ENCODE peak calls at places on chromosomes 4 and X, in five cellular contexts. One of them, this sample, is unnamed.

GRCh38 chr4:123995939-123996338 is 599.3 kb downstream of the SPRY1 start:
- DNase-seq in H1: no peak
- DNase-seq in NT2/D1: no peak
- DNase-seq in GM12878: no peak
- DNase-seq in HepG2: no peak
- DNase-seq in this sample: no peak

GRCh38 chr4:153616005-153616555 is 68.0 kb upstream of the TLR2 start:
- DNase-seq in H1: no peak
- DNase-seq in NT2/D1: no peak
- DNase-seq in HepG2: no peak
- DNase-seq in GM12878: no peak
- DNase-seq in this sample: no peak

GRCh38 chr4:163343604-163344146 is at the start of gene NPY5R:
- DNase-seq in H1: no peak
- DNase-seq in GM12878: no peak
- DNase-seq in NT2/D1: no peak
- DNase-seq in HepG2: no peak
- DNase-seq in this sample: peak; percentile 18

GRCh38 chrX:112967341-112967740 is 126.7 kb upstream of the AMOT start:
- DNase-seq in HepG2: peak; percentile 4
- DNase-seq in H1: no peak
- DNase-seq in GM12878: no peak
- DNase-seq in NT2/D1: no peak
- DNase-seq in this sample: no peak

GRCh38 chrX:13936804-13937203 is 92.9 kb downstream of the GEMIN8 start:
- DNase-seq in H1: no peak
- DNase-seq in GM12878: no peak
- DNase-seq in NT2/D1: no peak
- DNase-seq in HepG2: no peak
- DNase-seq in this sample: no peak

GRCh38 chrX:10992110-10992509 is 119.0 kb upstream of the HCCS start:
- DNase-seq in H1: no peak
- DNase-seq in GM12878: no peak
- DNase-seq in HepG2: peak; percentile 70
- DNase-seq in NT2/D1: no peak
- DNase-seq in this sample: no peak

GRCh38 chr4:4306920-4307319 is 16.9 kb downstream of the ZBTB49 start:
- DNase-seq in H1: no peak
- DNase-seq in NT2/D1: no peak
- DNase-seq in HepG2: no peak
- DNase-seq in GM12878: no peak
- DNase-seq in this sample: no peak

GRCh38 chr4:56909083-56909981 is 1.6 kb downstream of the REST start:
- DNase-seq in GM12878: no peak
- DNase-seq in HepG2: peak; percentile 28
- DNase-seq in H1: no peak
- DNase-seq in NT2/D1: no peak
- DNase-seq in this sample: peak; percentile 49

GRCh38 chr4:1367230-1367935 is 20.4 kb downstream of the UVSSA start:
- DNase-seq in HepG2: no peak
- DNase-seq in GM12878: no peak
- DNase-seq in H1: no peak
- DNase-seq in NT2/D1: no peak
- DNase-seq in this sample: no peak

GRCh38 chrX:38214551-38214950 is 6.1 kb downstream of the SRPX start:
- DNase-seq in HepG2: no peak
- DNase-seq in H1: no peak
- DNase-seq in NT2/D1: no peak
- DNase-seq in GM12878: no peak
- DNase-seq in this sample: no peak

GRCh38 chr4:78478523-78478922 is 73.0 kb upstream of the ANXA3 start:
- DNase-seq in NT2/D1: no peak
- DNase-seq in H1: no peak
- DNase-seq in HepG2: no peak
- DNase-seq in GM12878: no peak
- DNase-seq in this sample: no peak

GRCh38 chr4:78476108-78476704 is 75.4 kb upstream of the ANXA3 start:
- DNase-seq in H1: no peak
- DNase-seq in NT2/D1: no peak
- DNase-seq in GM12878: no peak
- DNase-seq in HepG2: no peak
- DNase-seq in this sample: no peak

GRCh38 chr4:78481180-78481579 is 70.4 kb upstream of the ANXA3 start:
- DNase-seq in H1: no peak
- DNase-seq in HepG2: no peak
- DNase-seq in GM12878: no peak
- DNase-seq in NT2/D1: no peak
- DNase-seq in this sample: no peak

GRCh38 chr4:78480286-78480685 is 71.3 kb upstream of the ANXA3 start:
- DNase-seq in GM12878: no peak
- DNase-seq in HepG2: no peak
- DNase-seq in H1: no peak
- DNase-seq in NT2/D1: no peak
- DNase-seq in this sample: no peak

GRCh38 chr4:78477276-78477675 is 74.3 kb upstream of the ANXA3 start:
- DNase-seq in HepG2: no peak
- DNase-seq in NT2/D1: no peak
- DNase-seq in H1: no peak
- DNase-seq in GM12878: no peak
- DNase-seq in this sample: no peak
- TF ChIP-seq SUZ12 in HepG2: no peak
- TF ChIP-seq SUZ12 in NT2/D1: no peak
- TF ChIP-seq SUZ12 in H1: no peak
- TF ChIP-seq SUZ12 in GM12878: no peak
- TF ChIP-seq SUZ12 in this sample: no peak

DNA sequence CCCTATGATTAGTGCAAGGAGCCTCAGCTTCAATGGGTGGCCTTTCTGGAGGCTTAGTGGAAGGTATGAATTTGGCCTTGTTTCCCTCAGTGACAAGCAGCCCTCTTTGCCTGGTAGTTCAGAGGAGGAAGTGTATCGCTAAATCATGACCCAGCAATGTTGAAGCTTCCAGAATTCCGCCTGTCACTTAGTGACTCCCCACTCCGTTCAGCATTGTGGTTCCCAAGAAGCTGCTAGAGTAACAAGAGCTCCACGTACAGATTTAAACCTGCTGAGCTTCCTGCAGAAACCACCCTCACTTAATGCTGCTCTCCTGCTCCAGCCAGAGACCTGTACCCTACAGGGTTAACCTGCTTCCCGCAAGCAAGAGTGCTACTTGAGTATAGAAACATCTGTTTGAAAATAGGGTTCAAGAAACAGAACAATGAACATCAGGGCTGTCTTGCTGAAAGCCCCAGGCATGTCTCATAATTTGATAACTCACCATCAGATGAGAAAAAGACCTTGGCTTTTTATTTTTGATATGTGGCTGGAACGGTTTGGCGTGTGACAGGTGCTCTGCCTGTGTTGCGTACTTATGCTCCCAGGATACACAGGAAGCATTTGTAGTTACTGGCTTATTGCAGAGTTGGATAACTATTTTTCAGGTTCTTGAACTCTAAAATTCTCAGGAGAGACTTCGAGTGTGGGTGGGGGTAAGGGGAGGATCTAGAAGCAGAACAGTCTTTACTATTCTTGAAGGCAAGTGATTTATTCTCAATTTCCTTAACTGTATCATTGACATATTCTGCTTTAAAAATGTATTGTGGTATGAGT is 105.3 kb downstream of the UCHL1 start:
- DNase-seq in NT2/D1: no peak
- DNase-seq in HepG2: no peak
- DNase-seq in GM12878: no peak
- DNase-seq in H1: no peak
- DNase-seq in this sample: no peak
- TF ChIP-seq SUZ12 in NT2/D1: no peak
- TF ChIP-seq SUZ12 in HepG2: no peak
- TF ChIP-seq SUZ12 in GM12878: no peak
- TF ChIP-seq SUZ12 in H1: peak; percentile 44
- TF ChIP-seq SUZ12 in this sample: no peak

DNA sequence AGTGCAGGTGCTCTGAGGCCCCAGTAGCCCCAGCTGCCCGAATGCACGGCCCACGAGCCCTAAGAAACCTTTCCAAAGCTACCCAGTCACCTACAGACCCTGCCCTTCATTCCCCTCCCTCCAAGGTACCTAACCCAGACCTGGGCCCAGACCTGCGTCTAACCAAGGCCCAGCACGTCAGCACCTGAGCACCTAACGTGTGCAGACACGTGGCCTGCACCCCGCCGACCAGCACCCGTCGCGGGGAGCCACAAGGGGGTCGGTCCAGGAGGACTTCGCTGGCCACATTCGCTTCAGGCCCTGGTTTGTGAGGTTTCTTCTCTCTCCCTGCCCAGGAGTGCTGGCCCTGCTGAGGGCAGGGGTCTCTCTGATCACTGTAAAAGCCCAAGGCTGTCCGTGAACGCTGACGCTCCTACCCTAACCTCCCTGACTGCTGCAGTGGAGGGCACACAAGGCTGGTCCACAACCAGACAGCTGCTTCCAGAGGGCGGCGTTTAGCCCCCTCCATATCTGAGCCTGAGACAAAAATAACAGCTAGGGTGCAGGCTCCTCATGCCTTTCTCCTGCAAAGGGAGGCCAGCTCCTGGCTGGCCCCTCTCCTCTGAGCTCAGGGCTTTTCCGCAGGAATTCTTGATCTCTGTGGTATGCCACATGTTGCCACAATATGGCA is 31.8 kb downstream of the WDR1 start:
- DNase-seq in GM12878: no peak
- DNase-seq in HepG2: no peak
- DNase-seq in H1: no peak
- DNase-seq in NT2/D1: no peak
- DNase-seq in this sample: no peak
- TF ChIP-seq SUZ12 in GM12878: no peak
- TF ChIP-seq SUZ12 in HepG2: no peak
- TF ChIP-seq SUZ12 in H1: no peak
- TF ChIP-seq SUZ12 in NT2/D1: no peak
- TF ChIP-seq SUZ12 in this sample: no peak

GRCh38 chr4:20543131-20543530 is 157.1 kb upstream of the PACRGL start:
- DNase-seq in H1: no peak
- DNase-seq in HepG2: no peak
- DNase-seq in NT2/D1: no peak
- DNase-seq in GM12878: no peak
- DNase-seq in this sample: no peak

GRCh38 chr4:20532871-20533870 is 167.1 kb upstream of the PACRGL start:
- DNase-seq in NT2/D1: no peak
- DNase-seq in GM12878: no peak
- DNase-seq in HepG2: no peak
- DNase-seq in H1: no peak
- DNase-seq in this sample: no peak

GRCh38 chr4:20544645-20545044 is 155.6 kb upstream of the PACRGL start:
- DNase-seq in GM12878: no peak
- DNase-seq in HepG2: peak; percentile 14
- DNase-seq in NT2/D1: peak; percentile 16
- DNase-seq in H1: no peak
- DNase-seq in this sample: peak; percentile 15

GRCh38 chr4:20538922-20539321 is 161.3 kb upstream of the PACRGL start:
- DNase-seq in HepG2: peak; percentile 47
- DNase-seq in GM12878: no peak
- DNase-seq in NT2/D1: no peak
- DNase-seq in H1: no peak
- DNase-seq in this sample: no peak
- TF ChIP-seq SUZ12 in HepG2: no peak
- TF ChIP-seq SUZ12 in GM12878: no peak
- TF ChIP-seq SUZ12 in NT2/D1: no peak
- TF ChIP-seq SUZ12 in H1: no peak
- TF ChIP-seq SUZ12 in this sample: no peak

DNA sequence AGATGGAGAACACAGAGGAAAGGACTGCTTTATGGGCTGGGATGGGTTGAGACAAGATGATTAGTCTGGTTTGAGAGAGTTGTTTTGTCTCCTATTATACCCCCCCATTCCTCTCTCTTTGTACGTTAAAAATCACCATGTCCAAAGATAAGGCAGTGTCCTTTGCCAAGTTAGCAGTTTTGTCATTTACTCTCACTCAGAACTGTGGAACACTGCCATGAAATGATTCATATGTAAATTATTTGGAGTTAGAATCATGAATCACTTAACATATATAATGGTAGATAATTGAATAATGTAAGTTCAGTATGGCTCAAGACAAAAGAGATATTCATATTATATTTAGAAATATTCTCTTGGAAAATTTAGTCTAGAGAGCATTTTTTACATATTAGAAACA is 151.3 kb downstream of the DCLK2 start:
- DNase-seq in HepG2: no peak
- DNase-seq in H1: no peak
- DNase-seq in GM12878: no peak
- DNase-seq in NT2/D1: no peak
- DNase-seq in this sample: no peak
- TF ChIP-seq SUZ12 in HepG2: no peak
- TF ChIP-seq SUZ12 in H1: no peak
- TF ChIP-seq SUZ12 in GM12878: no peak
- TF ChIP-seq SUZ12 in NT2/D1: no peak
- TF ChIP-seq SUZ12 in this sample: no peak

GRCh38 chr4:55068522-55068921 is 56.9 kb downstream of the KDR start:
- DNase-seq in NT2/D1: no peak
- DNase-seq in HepG2: no peak
- DNase-seq in GM12878: no peak
- DNase-seq in H1: no peak
- DNase-seq in this sample: no peak
- TF ChIP-seq SUZ12 in NT2/D1: no peak
- TF ChIP-seq SUZ12 in HepG2: no peak
- TF ChIP-seq SUZ12 in GM12878: no peak
- TF ChIP-seq SUZ12 in H1: no peak
- TF ChIP-seq SUZ12 in this sample: no peak

DNA sequence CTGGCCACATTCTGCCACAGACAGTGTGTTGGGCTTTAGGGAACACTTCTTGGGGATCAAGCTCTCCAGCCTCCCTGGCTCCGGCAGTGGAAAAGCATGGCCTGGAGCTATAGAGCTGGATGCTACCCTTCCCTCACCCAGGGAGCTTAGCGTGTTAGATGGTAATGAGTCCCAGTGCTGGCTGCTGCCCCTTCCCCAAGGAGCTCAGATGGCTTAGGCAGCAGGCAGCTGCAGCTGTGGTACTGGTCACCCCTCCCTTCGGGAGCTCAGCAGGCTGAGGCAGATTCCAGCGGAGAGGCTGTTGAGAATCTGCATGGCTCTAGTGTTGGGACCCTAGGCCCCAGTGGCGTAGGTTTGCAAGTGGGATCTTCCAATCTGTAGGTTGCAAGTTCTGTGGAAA is 19.5 kb downstream of the TMEM144 start:
- DNase-seq in GM12878: no peak
- DNase-seq in NT2/D1: no peak
- DNase-seq in HepG2: no peak
- DNase-seq in H1: no peak
- DNase-seq in this sample: no peak
- TF ChIP-seq SUZ12 in GM12878: no peak
- TF ChIP-seq SUZ12 in NT2/D1: no peak
- TF ChIP-seq SUZ12 in HepG2: no peak
- TF ChIP-seq SUZ12 in H1: no peak
- TF ChIP-seq SUZ12 in this sample: no peak